ENCODE peak calls at places on chromosome 3, in six cellular contexts. P is IMR-90, Z is mesenchymal stem cell, X is neuronal stem cell, K is trophoblast cell, A is H1. R is an unnamed sample.

GRCh38 chr3:117665311-117665710 is 955.7 kb downstream of the TUSC7 start:
- DNase-seq in P (no peak), Z (no peak), X (no peak), K (no peak), A (no peak), R (no peak)

GRCh38 chr3:10683106-10683505 is 132.9 kb upstream of the SLC6A11 start:
- DNase-seq in P (no peak), Z (no peak), X (no peak), K (no peak), A (no peak), R (no peak)

GRCh38 chr3:54536450-54536849 is 391.4 kb downstream of the LRTM1 start:
- DNase-seq in P (no peak), Z (no peak), X (no peak), K (no peak), A (no peak), R (no peak)

GRCh38 chr3:42421818-42422796 is 11.7 kb upstream of the LYZL4 start:
- DNase-seq in P (no peak), Z (no peak), X (no peak), K (no peak), A (no peak), R (no peak)

GRCh38 chr3:8532251-8532831 is 30.7 kb downstream of the LMCD1 start:
- DNase-seq in P (peak; percentile 71), Z (peak; percentile 76), X (no peak), K (no peak), A (no peak), R (no peak)

GRCh38 chr3:79012946-79013362 is 754.8 kb downstream of the ROBO1 start:
- DNase-seq in P (peak; percentile 11), Z (no peak), X (no peak), K (no peak), A (no peak), R (peak; percentile 40)

GRCh38 chr3:119582178-119582577 is 2.9 kb downstream of the ADPRH start:
- DNase-seq in P (peak; percentile 43), Z (peak; percentile 18), X (no peak), K (no peak), A (no peak), R (no peak)

GRCh38 chr3:170440346-170440745 is 21.7 kb downstream of the CLDN11 start:
- DNase-seq in P (peak; percentile 63), Z (peak; percentile 20), X (no peak), K (no peak), A (no peak), R (no peak)

GRCh38 chr3:29385056-29385455 is 104.2 kb downstream of the RBMS3 start:
- DNase-seq in P (no peak), Z (peak; percentile 66), X (no peak), K (no peak), A (no peak), R (no peak)

GRCh38 chr3:45317710-45318109 is 70.7 kb upstream of the LARS2 start:
- DNase-seq in P (no peak), Z (no peak), X (no peak), K (no peak), A (no peak), R (no peak)

GRCh38 chr3:36907911-36908646 is 36.8 kb downstream of the TRANK1 start:
- DNase-seq in P (peak; percentile 81), Z (peak; percentile 89), X (no peak), K (peak; percentile 16), A (no peak), R (no peak)

GRCh38 chr3:108099203-108099602 is 8.4 kb upstream of the CD47 start:
- DNase-seq in P (peak; percentile 50), Z (peak; percentile 67), X (no peak), K (no peak), A (no peak), R (no peak)

GRCh38 chr3:27147215-27147614 is 222.0 kb downstream of the NEK10 start:
- DNase-seq in P (peak; percentile 9), Z (no peak), X (no peak), K (no peak), A (no peak), R (no peak)

GRCh38 chr3:133380481-133381225 is 19.2 kb upstream of the BFSP2 start:
- DNase-seq in P (no peak), Z (no peak), X (no peak), K (no peak), A (no peak), R (no peak)

GRCh38 chr3:169591983-169592644 is 71.4 kb downstream of the MECOM start:
- DNase-seq in P (peak; percentile 15), Z (no peak), X (no peak), K (no peak), A (no peak), R (no peak)

GRCh38 chr3:130992344-130992743 is 34.3 kb downstream of the ASTE1 start:
- DNase-seq in P (no peak), Z (no peak), X (no peak), K (no peak), A (no peak), R (no peak)

GRCh38 chr3:100496711-100497261 is 4.4 kb downstream of the TMEM45A start:
- DNase-seq in P (peak; percentile 70), Z (peak; percentile 12), X (no peak), K (no peak), A (no peak), R (peak; percentile 23)

GRCh38 chr3:172194702-172195392 is 155.5 kb downstream of the FNDC3B start:
- DNase-seq in P (no peak), Z (peak; percentile 76), X (peak; percentile 53), K (no peak), A (no peak), R (peak; percentile 97)

GRCh38 chr3:101521251-101521701 is 8.3 kb upstream of the SENP7 start:
- DNase-seq in P (no peak), Z (no peak), X (no peak), K (no peak), A (no peak), R (no peak)

GRCh38 chr3:192482809-192483208 is 244.5 kb downstream of the FGF12 start:
- DNase-seq in P (no peak), Z (no peak), X (no peak), K (no peak), A (no peak), R (no peak)

GRCh38 chr3:46549408-46549904 is 16.6 kb downstream of the LRRC2 start:
- DNase-seq in P (no peak), Z (no peak), X (no peak), K (no peak), A (no peak), R (peak; percentile 78)

GRCh38 chr3:54891540-54891897 is 36.3 kb downstream of the LRTM1 start:
- DNase-seq in P (peak; percentile 97), Z (peak; percentile 95), X (no peak), K (peak; percentile 99), A (no peak), R (peak; percentile 74)

GRCh38 chr3:196408565-196409300 is 23.5 kb downstream of the UBXN7 start:
- DNase-seq in P (no peak), Z (no peak), X (no peak), K (no peak), A (no peak), R (no peak)

DNA sequence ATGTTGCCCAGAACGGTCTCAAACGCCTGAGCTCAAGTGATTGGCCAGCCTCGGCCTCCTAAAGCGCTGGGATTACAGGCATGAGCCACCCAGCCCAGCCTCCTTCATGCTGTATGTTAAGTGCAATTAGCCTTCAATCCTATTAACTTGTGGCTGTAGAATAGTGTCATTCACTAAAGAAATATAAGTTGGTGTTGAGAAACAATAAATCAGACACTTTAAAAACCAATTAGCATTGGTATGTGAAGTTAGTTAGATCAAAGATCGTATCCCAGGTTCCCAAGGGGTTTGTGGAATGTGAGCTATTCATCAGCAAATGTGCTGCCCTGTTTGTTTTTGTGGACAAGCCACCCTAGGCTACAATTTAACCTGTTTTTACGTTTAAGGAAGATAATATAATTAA is 11.0 kb upstream of the PIK3CB start:
- DNase-seq in P (no peak), Z (no peak), X (no peak), K (no peak), A (no peak), R (peak; percentile 94)
- H2BK5ac ChIP-seq in P (no peak overlapping the region), Z (no peak overlapping the region), X (no peak overlapping the region), K (no peak overlapping the region), A (peak overlapping the region; percentile 98), R (no peak overlapping the region)

GRCh38 chr3:146546366-146546965 is 2.1 kb upstream of the PLSCR1 start:
- DNase-seq in P (no peak), Z (no peak), X (no peak), K (peak; percentile 33), A (no peak), R (no peak)

GRCh38 chr3:146543461-146544012 is 870 bp downstream of the PLSCR1 start:
- DNase-seq in P (peak; percentile 16), Z (peak; percentile 63), X (no peak), K (peak; percentile 23), A (no peak), R (no peak)

GRCh38 chr3:146542968-146543367 is 1.4 kb downstream of the PLSCR1 start:
- DNase-seq in P (no peak), Z (no peak), X (no peak), K (no peak), A (no peak), R (peak; percentile 42)

GRCh38 chr3:146544013-146544928 is at the start of gene PLSCR1:
- DNase-seq in P (peak; percentile 93), Z (peak; percentile 98), X (peak; percentile 66), K (peak; percentile 97), A (peak; percentile 88), R (peak; percentile 98)

GRCh38 chr3:146544929-146545528 is 622 bp upstream of the PLSCR1 start:
- DNase-seq in P (no peak), Z (no peak), X (no peak), K (no peak), A (no peak), R (no peak)
- H3K4me3 ChIP-seq in P (peak overlapping the region; percentile 95), Z (peak overlapping the region; percentile 81), X (peak overlapping the region; percentile 68), K (peak overlapping the region; percentile 20), A (peak overlapping the region; percentile 84), R (peak overlapping the region; percentile 29)

DNA sequence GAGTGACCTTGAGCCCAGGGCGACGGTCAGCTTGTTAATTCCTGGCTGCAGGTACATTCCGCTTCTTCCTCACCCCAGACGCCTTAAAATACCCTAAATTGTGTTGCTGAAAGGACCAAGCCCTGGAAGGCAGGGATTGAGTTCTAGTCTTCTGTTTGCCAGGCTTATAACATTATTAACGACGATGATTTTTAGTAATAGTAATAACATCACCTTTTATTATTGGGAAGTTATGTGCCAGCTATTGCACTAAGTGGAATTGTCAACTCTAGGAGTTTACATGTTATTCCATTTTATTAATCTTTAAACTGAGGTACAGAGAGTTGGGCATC is 409 bp downstream of the OXNAD1 start:
- DNase-seq in P (no peak), Z (no peak), X (no peak), K (no peak), A (no peak), R (no peak)
- H2BK5ac ChIP-seq in P (no peak overlapping the region), Z (no peak overlapping the region), X (peak overlapping the region; percentile 91), K (peak overlapping the region; percentile 58), A (peak overlapping the region; percentile 89), R (no peak overlapping the region)

GRCh38 chr3:68009865-68010264 is 355.5 kb upstream of the SUCLG2 start:
- DNase-seq in P (no peak), Z (no peak), X (no peak), K (peak; percentile 11), A (no peak), R (no peak)

DNA sequence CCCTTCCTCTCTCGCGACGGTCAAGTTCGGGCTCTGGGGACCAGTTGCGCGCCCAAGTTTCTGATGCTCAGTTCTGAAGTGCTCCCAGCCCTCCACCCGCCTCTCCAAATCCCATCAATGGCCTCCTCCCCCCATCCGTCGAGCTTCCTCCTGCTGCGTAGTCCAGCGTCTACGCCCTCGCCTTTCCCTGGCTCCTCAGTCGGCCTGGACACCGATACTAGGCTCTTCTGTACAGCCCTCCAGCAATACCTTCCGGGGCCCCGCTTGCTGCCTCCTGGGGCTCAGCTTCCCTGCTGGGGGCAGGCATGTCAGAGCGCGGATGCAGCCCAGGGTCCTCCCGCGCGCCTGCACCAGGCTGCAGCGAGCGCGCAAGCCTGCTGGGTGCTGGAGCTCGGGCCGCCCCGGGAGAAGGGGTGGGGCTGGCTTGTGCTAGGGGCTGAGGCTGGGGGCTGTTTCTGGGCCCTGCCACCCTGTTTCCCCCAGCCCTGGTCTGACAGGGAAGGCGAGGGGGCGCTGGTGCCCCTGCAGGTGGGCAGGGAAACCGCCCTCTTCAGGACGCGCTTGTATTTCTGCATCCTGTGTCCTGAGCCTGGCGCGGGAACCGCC is 353.3 kb upstream of the SUCLG2 start:
- DNase-seq in P (no peak), Z (no peak), X (peak; percentile 48), K (no peak), A (peak; percentile 73), R (peak; percentile 55)
- H3K4me3 ChIP-seq in P (no peak overlapping the region), Z (no peak overlapping the region), X (peak overlapping the region; percentile 20), K (peak overlapping the region; percentile 57), A (peak overlapping the region; percentile 77), R (peak overlapping the region; percentile 0)

R was measured in mesendoderm.